ENCODE peak calls at places on chromosomes 7 and 10, in seven cellular contexts. K is AG09309; C is activated CD8-positive, alpha-beta T cell treated with anti-CD3 and anti-CD28 coated beads for 36 hours; Z is Kasumi-1; Q is left ventricle myocardium superior; L is frontal cortex; E is brain microvascular endothelial cell. A is an unnamed sample.

GRCh38 chr7:74584160-74584954 is 73.2 kb upstream of the GTF2I start:
- DNase-seq in K (no peak), C (no peak), Z (no peak), Q (no peak), L (no peak), E (no peak), A (no peak)

GRCh38 chr10:78777466-78778256 is 291.1 kb upstream of the ZMIZ1 start:
- DNase-seq in K (peak), C (no peak), Z (no peak), Q (peak), L (peak), E (no peak), A (no peak)

GRCh38 chr7:105688617-105689016 is 107.3 kb upstream of the EFCAB10 start:
- DNase-seq in K (no peak), C (no peak), Z (no peak), Q (no peak), L (no peak), E (no peak), A (no peak)

GRCh38 chr10:80493482-80494021 is 39.4 kb downstream of the TSPAN14 start:
- DNase-seq in K (no peak), C (peak), Z (peak), Q (no peak), L (no peak), E (peak), A (no peak)

GRCh38 chr10:72084094-72084459 is 4.3 kb downstream of the SPOCK2 start:
- DNase-seq in K (no peak), C (peak), Z (no peak), Q (no peak), L (no peak), E (no peak), A (no peak)

GRCh38 chr7:5429253-5429856 is 5.7 kb upstream of the TNRC18 start:
- DNase-seq in K (no peak), C (peak), Z (peak), Q (peak), L (no peak), E (no peak), A (no peak)

GRCh38 chr10:32199724-32200394 is 143.6 kb upstream of the KIF5B start:
- DNase-seq in K (no peak), C (no peak), Z (peak), Q (no peak), L (no peak), E (no peak), A (no peak)

GRCh38 chr7:74292757-74293576 is 3.8 kb downstream of the CLIP2 start:
- DNase-seq in K (no peak), C (no peak), Z (peak), Q (peak), L (no peak), E (no peak), A (no peak)

GRCh38 chr7:122679813-122680212 is 19.1 kb downstream of the RNF133 start:
- DNase-seq in K (no peak), C (no peak), Z (no peak), Q (no peak), L (no peak), E (no peak), A (no peak)

GRCh38 chr7:149278396-149278795 is 16.4 kb downstream of the ZNF783 start:
- DNase-seq in K (no peak), C (no peak), Z (no peak), Q (no peak), L (no peak), E (no peak), A (no peak)

GRCh38 chr10:121478590-121478989 is 119.7 kb downstream of the FGFR2 start:
- DNase-seq in K (no peak), C (no peak), Z (no peak), Q (no peak), L (no peak), E (no peak), A (no peak)

GRCh38 chr10:124321433-124322072 is 97.2 kb downstream of the OAT start:
- DNase-seq in K (no peak), C (no peak), Z (no peak), Q (no peak), L (no peak), E (no peak), A (no peak)

GRCh38 chr10:70403483-70404035 is 386 bp upstream of the EIF4EBP2 start:
- DNase-seq in K (no peak), C (no peak), Z (no peak), Q (no peak), L (no peak), E (no peak), A (no peak)

GRCh38 chr10:95963992-95964391 is 56.2 kb downstream of the CC2D2B start:
- DNase-seq in K (no peak), C (no peak), Z (no peak), Q (no peak), L (no peak), E (no peak), A (no peak)

GRCh38 chr7:98165827-98166667 is 45.2 kb upstream of the BHLHA15 start:
- DNase-seq in K (no peak), C (peak), Z (peak), Q (peak), L (no peak), E (peak), A (no peak)

GRCh38 chr7:30921951-30922401 is 10.3 kb downstream of the AQP1 start:
- DNase-seq in K (no peak), C (no peak), Z (no peak), Q (peak), L (no peak), E (no peak), A (no peak)

GRCh38 chr7:47392241-47392759 is 189.6 kb downstream of the TNS3 start:
- DNase-seq in K (peak), C (no peak), Z (no peak), Q (peak), L (no peak), E (peak), A (no peak)

GRCh38 chr10:34813626-34814227 is 1.4 kb downstream of the PARD3 start:
- DNase-seq in K (no peak), C (no peak), Z (no peak), Q (peak), L (no peak), E (peak), A (no peak)

GRCh38 chr7:22700559-22701002 is 26.4 kb upstream of the IL6 start:
- DNase-seq in K (no peak), C (no peak), Z (no peak), Q (no peak), L (no peak), E (peak), A (no peak)

GRCh38 chr10:45580371-45580770 is 92.2 kb downstream of the ZFAND4 start:
- DNase-seq in K (no peak), C (no peak), Z (no peak), Q (no peak), L (no peak), E (no peak), A (no peak)

GRCh38 chr7:1540391-1541271 is 10.1 kb downstream of the MAFK start:
- DNase-seq in K (no peak), C (no peak), Z (no peak), Q (no peak), L (no peak), E (no peak), A (no peak)